ENCODE peak calls at places on chromosome 14, in eight cellular contexts. U is A549, W is K562, E is tibial nerve, Q is suprapubic skin, G is stomach, O is ovary, K is SK-N-SH. Z is an unnamed sample.

GRCh38 chr14:45526715-45527549 is 273.9 kb upstream of the MIS18BP1 start:
- DNase-seq in O (no peak), G (peak), K (peak), W (peak), Q (no peak), U (peak), E (no peak), Z (peak)

GRCh38 chr14:54791001-54791400 is 111.6 kb downstream of the GCH1 start:
- DNase-seq in G (no peak), U (no peak), E (no peak), K (no peak), W (no peak), Q (no peak), O (no peak), Z (no peak)

GRCh38 chr14:73997944-73998451 is 21.1 kb downstream of the ENTPD5 start:
- DNase-seq in U (no peak), G (no peak), Q (no peak), K (no peak), O (no peak), E (no peak), W (no peak), Z (no peak)

GRCh38 chr14:94056579-94057308 is 24.3 kb downstream of the DDX24 start:
- DNase-seq in E (no peak), Q (no peak), O (no peak), W (no peak), G (no peak), U (no peak), K (no peak), Z (no peak)

GRCh38 chr14:41875113-41875512 is 268.4 kb downstream of the LRFN5 start:
- DNase-seq in E (no peak), U (no peak), Q (no peak), O (no peak), W (no peak), G (no peak), K (no peak), Z (no peak)

GRCh38 chr14:73645248-73645610 is 443 bp downstream of the DNAL1 start:
- DNase-seq in K (no peak), U (no peak), E (no peak), G (no peak), O (no peak), W (no peak), Q (no peak), Z (no peak)

GRCh38 chr14:79638647-79639266 is 572.5 kb downstream of the DIO2 start:
- DNase-seq in U (no peak), Q (no peak), W (no peak), O (no peak), K (no peak), E (no peak), G (no peak), Z (no peak)

GRCh38 chr14:101476931-101477553 is 84.3 kb upstream of the DIO3 start:
- DNase-seq in O (peak), K (no peak), W (peak), U (peak), Q (peak), E (no peak), G (peak), Z (peak)

GRCh38 chr14:92688434-92689375 is 59.7 kb downstream of the LGMN start:
- DNase-seq in K (peak), Q (peak), U (no peak), G (peak), E (no peak), O (no peak), W (no peak), Z (peak)

GRCh38 chr14:104676694-104677505 is 12.5 kb upstream of the INF2 start:
- DNase-seq in U (no peak), K (no peak), Q (peak), E (no peak), O (no peak), G (no peak), W (no peak), Z (peak)
- H3K4me3 ChIP-seq in U (peak), K (no peak), Q (peak), E (peak), O (peak), G (peak), W (no peak), Z (no peak)

DNA sequence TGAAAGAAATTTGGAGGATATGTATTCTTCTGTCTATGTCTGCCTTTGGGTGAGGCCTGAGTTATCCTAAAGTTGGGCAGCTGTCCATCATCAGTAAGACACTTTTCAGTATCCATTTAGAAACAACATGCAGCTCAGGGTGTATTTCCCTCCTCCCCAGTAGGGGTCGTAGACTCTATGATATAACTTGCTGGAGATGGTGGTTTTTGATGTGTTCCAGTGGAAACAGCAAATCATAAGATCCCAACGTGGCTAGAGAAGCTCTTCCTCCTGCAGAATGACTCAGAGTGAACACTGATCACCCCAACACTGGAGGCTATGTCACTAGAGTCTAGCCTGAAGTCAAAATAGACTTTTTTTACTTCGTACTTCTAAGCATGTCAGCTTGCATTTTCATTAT is 331.6 kb upstream of the STXBP6 start:
- DNase-seq in W (peak), G (no peak), E (no peak), Q (no peak), O (no peak), U (peak), K (peak), Z (no peak)
- TF ChIP-seq CTCF in W (no peak), G (no peak), E (no peak), Q (no peak), O (no peak), U (no peak), K (peak), Z (no peak)

DNA sequence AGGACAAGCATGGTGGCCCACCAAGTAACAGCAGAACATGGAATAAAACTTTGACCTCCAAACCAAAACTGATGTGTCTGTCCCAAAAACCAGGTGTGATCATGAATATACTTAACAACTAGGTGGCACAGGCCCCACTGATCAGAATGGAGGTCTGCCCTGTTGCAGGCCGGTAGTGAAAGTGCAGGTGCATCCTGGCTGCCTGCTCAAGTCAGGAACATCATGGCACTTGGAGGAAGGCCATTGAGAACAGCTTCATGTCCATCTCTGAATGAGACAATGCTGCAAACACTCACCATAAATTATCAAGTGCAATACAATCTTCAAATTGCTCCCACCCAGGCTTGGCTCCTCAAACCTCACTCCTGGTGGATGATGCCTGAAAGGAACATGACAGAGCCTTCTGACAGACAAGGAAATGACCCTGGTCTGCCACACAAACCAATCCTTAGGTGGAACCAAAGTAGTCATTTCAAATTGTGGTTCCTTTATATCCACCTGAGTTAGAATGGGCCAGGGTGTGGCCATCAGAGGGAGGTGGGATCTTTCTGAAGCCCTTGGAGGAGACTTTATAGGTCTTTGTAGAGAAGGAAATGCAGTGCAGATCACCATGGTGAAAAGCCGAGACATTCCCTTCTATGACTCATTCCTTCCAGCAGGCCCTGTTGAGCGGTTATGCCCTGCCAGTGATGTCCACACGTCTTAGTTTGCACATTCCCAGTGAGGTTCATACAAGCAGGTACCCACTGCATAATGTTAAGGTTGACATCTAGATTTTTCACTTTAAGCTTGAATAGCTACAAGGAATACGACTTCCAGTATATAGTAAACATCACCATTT is 36.0 kb downstream of the EGLN3 start:
- DNase-seq in O (no peak), Q (no peak), K (no peak), W (peak), G (peak), E (no peak), U (peak), Z (no peak)
- TF ChIP-seq EP300 in O (no peak), Q (no peak), K (no peak), W (no peak), G (no peak), E (peak), U (no peak), Z (no peak)

GRCh38 chr14:104603623-104604401 is 760 bp downstream of the TMEM179 start:
- DNase-seq in K (peak), U (no peak), G (no peak), Q (peak), E (no peak), W (no peak), O (no peak), Z (peak)
- H3K4me3 ChIP-seq in K (no peak), U (peak), G (peak), Q (no peak), E (no peak), W (no peak), O (no peak), Z (peak)

GRCh38 chr14:75450381-75451276 is 22.8 kb downstream of the JDP2 start:
- DNase-seq in Q (peak), W (no peak), E (no peak), O (peak), K (no peak), U (no peak), G (peak), Z (no peak)
- TF ChIP-seq CTCF in Q (no peak), W (no peak), E (no peak), O (no peak), K (no peak), U (no peak), G (no peak), Z (peak)

GRCh38 chr14:29240046-29240445 is 473.5 kb downstream of the FOXG1 start:
- DNase-seq in U (peak), E (no peak), O (no peak), W (no peak), G (no peak), K (no peak), Q (no peak), Z (no peak)

GRCh38 chr14:29236848-29237247 is 470.3 kb downstream of the FOXG1 start:
- DNase-seq in E (no peak), O (no peak), U (peak), W (no peak), Q (no peak), K (no peak), G (no peak), Z (no peak)

GRCh38 chr14:29243355-29243754 is 476.8 kb downstream of the FOXG1 start:
- DNase-seq in U (no peak), K (no peak), E (no peak), Q (no peak), G (no peak), O (no peak), W (no peak), Z (no peak)

GRCh38 chr14:29242755-29243340 is 476.3 kb downstream of the FOXG1 start:
- DNase-seq in E (no peak), G (no peak), W (no peak), O (no peak), Q (no peak), K (no peak), U (no peak), Z (no peak)
- TF ChIP-seq EP300 in E (no peak), G (no peak), W (no peak), O (no peak), Q (no peak), K (no peak), U (no peak), Z (no peak)

GRCh38 chr14:82806016-82806415 is 1272.4 kb upstream of the SEL1L start:
- DNase-seq in Q (no peak), W (no peak), E (no peak), O (no peak), G (no peak), U (no peak), K (no peak), Z (no peak)

GRCh38 chr14:82811246-82811645 is 1277.6 kb upstream of the SEL1L start:
- DNase-seq in U (no peak), K (no peak), G (no peak), E (no peak), W (no peak), O (no peak), Q (no peak), Z (no peak)

DNA sequence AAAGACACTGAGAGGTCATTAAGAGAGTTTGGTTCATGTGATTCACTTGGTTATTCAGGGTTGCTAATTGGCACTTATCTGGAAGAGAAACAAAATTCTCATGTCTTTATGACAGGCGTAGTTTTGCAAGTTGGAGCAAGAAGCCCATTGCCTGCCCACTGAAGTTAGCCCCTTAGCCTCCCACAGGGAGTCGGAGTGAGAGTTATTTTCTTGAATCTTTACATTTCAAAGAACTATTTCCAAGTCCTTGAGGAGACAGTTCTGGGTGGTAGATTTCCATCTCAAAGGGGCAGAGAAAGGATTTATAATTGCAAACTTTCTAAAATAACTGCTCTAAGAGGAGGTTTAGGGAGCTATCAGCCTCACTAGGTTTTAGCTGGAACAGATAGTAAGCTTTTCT is 1272.8 kb upstream of the SEL1L start:
- DNase-seq in Q (no peak), G (no peak), K (no peak), U (no peak), O (no peak), E (no peak), W (no peak), Z (no peak)
- H3K4me3 ChIP-seq in Q (no peak), G (no peak), K (no peak), U (no peak), O (no peak), E (no peak), W (no peak), Z (no peak)

GRCh38 chr14:37213016-37213415 is 15.3 kb downstream of the MIPOL1 start:
- DNase-seq in E (no peak), Q (no peak), U (no peak), G (no peak), O (no peak), W (no peak), K (no peak), Z (no peak)
- TF ChIP-seq CTCF in E (no peak), Q (no peak), U (no peak), G (no peak), O (no peak), W (no peak), K (no peak), Z (no peak)